ENCODE peak calls at places on chromosomes 16 and 17, in seven cellular contexts. One of them, this sample, is unnamed.
A peak's percentile ranks its signal among the peaks of the same experiment; 100 is the strongest.

GRCh38 chr16:72137380-72138063 is 34.4 kb downstream of the PMFBP1 start:
- DNase-seq in AG04449: no peak
- DNase-seq in upper lobe of right lung: peak; percentile 44
- DNase-seq in AG10803: no peak
- DNase-seq in foreskin fibroblast: no peak
- DNase-seq in activated CD8-positive, alpha-beta T cell treated with anti-CD3 and anti-CD28 coated beads for 36 hours: no peak
- DNase-seq in mesothelial cell of epicardium: no peak
- DNase-seq in this sample: no peak

GRCh38 chr17:56629450-56630187 is 36.1 kb downstream of the NOG start:
- DNase-seq in AG10803: peak; percentile 42
- DNase-seq in activated CD8-positive, alpha-beta T cell treated with anti-CD3 and anti-CD28 coated beads for 36 hours: peak; percentile 32
- DNase-seq in mesothelial cell of epicardium: no peak
- DNase-seq in AG04449: no peak
- DNase-seq in foreskin fibroblast: peak; percentile 30
- DNase-seq in upper lobe of right lung: no peak
- DNase-seq in this sample: no peak

GRCh38 chr17:59890720-59891119 is 2.0 kb downstream of the TUBD1 start:
- DNase-seq in upper lobe of right lung: no peak
- DNase-seq in AG10803: peak; percentile 43
- DNase-seq in foreskin fibroblast: peak; percentile 76
- DNase-seq in AG04449: no peak
- DNase-seq in mesothelial cell of epicardium: no peak
- DNase-seq in activated CD8-positive, alpha-beta T cell treated with anti-CD3 and anti-CD28 coated beads for 36 hours: no peak
- DNase-seq in this sample: peak; percentile 12

GRCh38 chr17:82272495-82273326 is 789 bp downstream of the CSNK1D start:
- DNase-seq in mesothelial cell of epicardium: peak; percentile 36
- DNase-seq in AG04449: no peak
- DNase-seq in AG10803: no peak
- DNase-seq in foreskin fibroblast: peak; percentile 29
- DNase-seq in upper lobe of right lung: peak; percentile 81
- DNase-seq in activated CD8-positive, alpha-beta T cell treated with anti-CD3 and anti-CD28 coated beads for 36 hours: peak; percentile 58
- DNase-seq in this sample: no peak

GRCh38 chr16:239948-240277 is 5.3 kb downstream of the FAM234A start:
- DNase-seq in activated CD8-positive, alpha-beta T cell treated with anti-CD3 and anti-CD28 coated beads for 36 hours: no peak
- DNase-seq in mesothelial cell of epicardium: no peak
- DNase-seq in upper lobe of right lung: no peak
- DNase-seq in foreskin fibroblast: peak; percentile 59
- DNase-seq in AG04449: no peak
- DNase-seq in AG10803: peak; percentile 34
- DNase-seq in this sample: no peak

GRCh38 chr17:3030096-3030495 is 33.3 kb downstream of the OR1D5 start:
- DNase-seq in AG04449: no peak
- DNase-seq in upper lobe of right lung: no peak
- DNase-seq in foreskin fibroblast: peak; percentile 90
- DNase-seq in AG10803: peak; percentile 53
- DNase-seq in mesothelial cell of epicardium: no peak
- DNase-seq in activated CD8-positive, alpha-beta T cell treated with anti-CD3 and anti-CD28 coated beads for 36 hours: no peak
- DNase-seq in this sample: peak; percentile 86

GRCh38 chr17:9645858-9646555 is 690 bp downstream of the USP43 start:
- DNase-seq in AG04449: no peak
- DNase-seq in foreskin fibroblast: peak; percentile 43
- DNase-seq in activated CD8-positive, alpha-beta T cell treated with anti-CD3 and anti-CD28 coated beads for 36 hours: peak; percentile 41
- DNase-seq in upper lobe of right lung: peak; percentile 89
- DNase-seq in AG10803: no peak
- DNase-seq in mesothelial cell of epicardium: no peak
- DNase-seq in this sample: peak; percentile 66

GRCh38 chr17:80124351-80124981 is 22.5 kb downstream of the EIF4A3 start:
- DNase-seq in upper lobe of right lung: no peak
- DNase-seq in mesothelial cell of epicardium: no peak
- DNase-seq in foreskin fibroblast: peak; percentile 65
- DNase-seq in AG04449: no peak
- DNase-seq in activated CD8-positive, alpha-beta T cell treated with anti-CD3 and anti-CD28 coated beads for 36 hours: no peak
- DNase-seq in AG10803: peak; percentile 62
- DNase-seq in this sample: peak; percentile 5

GRCh38 chr16:46743232-46743719 is 4.9 kb downstream of the MYLK3 start:
- DNase-seq in mesothelial cell of epicardium: no peak
- DNase-seq in activated CD8-positive, alpha-beta T cell treated with anti-CD3 and anti-CD28 coated beads for 36 hours: peak; percentile 7
- DNase-seq in upper lobe of right lung: peak; percentile 55
- DNase-seq in foreskin fibroblast: peak; percentile 32
- DNase-seq in AG10803: peak; percentile 63
- DNase-seq in AG04449: no peak
- DNase-seq in this sample: no peak

GRCh38 chr16:10558746-10559641 is 21.4 kb downstream of the EMP2 start:
- DNase-seq in foreskin fibroblast: peak; percentile 82
- DNase-seq in mesothelial cell of epicardium: no peak
- DNase-seq in upper lobe of right lung: peak; percentile 72
- DNase-seq in activated CD8-positive, alpha-beta T cell treated with anti-CD3 and anti-CD28 coated beads for 36 hours: no peak
- DNase-seq in AG10803: peak; percentile 77
- DNase-seq in AG04449: no peak
- DNase-seq in this sample: peak; percentile 59

GRCh38 chr16:86821933-86822332 is 243.6 kb downstream of the FOXL1 start:
- DNase-seq in AG04449: no peak
- DNase-seq in upper lobe of right lung: no peak
- DNase-seq in AG10803: no peak
- DNase-seq in foreskin fibroblast: no peak
- DNase-seq in mesothelial cell of epicardium: no peak
- DNase-seq in activated CD8-positive, alpha-beta T cell treated with anti-CD3 and anti-CD28 coated beads for 36 hours: no peak
- DNase-seq in this sample: peak; percentile 42

GRCh38 chr17:40190197-40191021 is 13.1 kb downstream of the RAPGEFL1 start:
- DNase-seq in AG04449: no peak
- DNase-seq in upper lobe of right lung: no peak
- DNase-seq in mesothelial cell of epicardium: no peak
- DNase-seq in AG10803: no peak
- DNase-seq in foreskin fibroblast: peak; percentile 38
- DNase-seq in activated CD8-positive, alpha-beta T cell treated with anti-CD3 and anti-CD28 coated beads for 36 hours: peak; percentile 54
- DNase-seq in this sample: no peak
- TF ChIP-seq CTCF in AG04449: peak; percentile 56
- TF ChIP-seq CTCF in upper lobe of right lung: peak; percentile 10
- TF ChIP-seq CTCF in mesothelial cell of epicardium: peak; percentile 26
- TF ChIP-seq CTCF in AG10803: peak; percentile 41
- TF ChIP-seq CTCF in foreskin fibroblast: peak; percentile 29
- TF ChIP-seq CTCF in activated CD8-positive, alpha-beta T cell treated with anti-CD3 and anti-CD28 coated beads for 36 hours: peak; percentile 68
- TF ChIP-seq CTCF in this sample: no peak

DNA sequence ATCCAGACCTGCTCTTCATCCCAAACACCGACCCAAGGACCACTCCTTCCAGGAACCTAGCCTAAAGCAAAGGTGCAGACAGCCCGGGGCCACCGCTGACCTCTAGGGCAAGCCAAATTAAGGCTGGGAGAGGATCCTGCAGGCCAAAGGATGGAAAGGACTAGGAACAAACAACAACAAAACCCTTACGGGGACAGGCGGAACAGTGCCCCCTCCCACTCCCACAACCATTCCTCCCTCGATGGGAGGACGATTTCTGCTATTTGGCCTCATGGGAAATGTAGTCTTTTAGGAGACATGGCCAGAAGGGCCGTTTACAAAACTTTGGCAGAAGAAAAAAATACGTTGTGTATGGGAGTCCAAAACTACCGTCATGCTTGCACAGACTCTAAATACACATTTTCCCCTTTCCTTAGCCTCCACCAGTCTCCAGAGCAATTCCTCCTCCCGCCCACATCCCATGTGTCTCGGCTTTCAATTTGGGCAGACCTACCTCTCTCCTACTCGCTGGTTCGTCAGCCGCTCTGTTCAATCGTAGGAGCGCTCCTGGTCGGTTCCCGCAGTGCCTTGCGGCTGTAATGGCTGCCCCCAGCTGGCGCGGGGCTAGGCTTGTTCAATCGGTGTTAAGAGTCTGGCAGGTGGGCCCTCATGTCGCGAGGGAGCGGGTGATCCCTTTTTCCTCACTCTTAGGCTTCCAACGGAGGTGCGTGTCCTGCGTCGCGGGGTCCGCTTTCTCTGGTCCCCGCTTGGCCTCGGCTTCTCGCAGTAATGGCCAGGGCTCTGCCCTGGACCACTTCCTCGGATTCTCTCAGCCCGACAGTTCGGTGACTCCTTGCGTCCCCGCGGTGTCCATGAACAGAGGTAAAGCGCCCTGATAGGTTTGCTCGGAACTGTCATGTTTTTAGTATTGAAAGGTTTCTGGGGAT is at the start of gene ERAL1:
- DNase-seq in mesothelial cell of epicardium: peak; percentile 64
- DNase-seq in activated CD8-positive, alpha-beta T cell treated with anti-CD3 and anti-CD28 coated beads for 36 hours: peak; percentile 93
- DNase-seq in foreskin fibroblast: peak; percentile 95
- DNase-seq in upper lobe of right lung: peak; percentile 91
- DNase-seq in AG04449: peak; percentile 36
- DNase-seq in AG10803: peak; percentile 82
- DNase-seq in this sample: peak; percentile 93
- TF ChIP-seq CTCF in mesothelial cell of epicardium: no peak
- TF ChIP-seq CTCF in activated CD8-positive, alpha-beta T cell treated with anti-CD3 and anti-CD28 coated beads for 36 hours: no peak
- TF ChIP-seq CTCF in foreskin fibroblast: no peak
- TF ChIP-seq CTCF in upper lobe of right lung: no peak
- TF ChIP-seq CTCF in AG04449: peak; percentile 19
- TF ChIP-seq CTCF in AG10803: no peak
- TF ChIP-seq CTCF in this sample: no peak

DNA sequence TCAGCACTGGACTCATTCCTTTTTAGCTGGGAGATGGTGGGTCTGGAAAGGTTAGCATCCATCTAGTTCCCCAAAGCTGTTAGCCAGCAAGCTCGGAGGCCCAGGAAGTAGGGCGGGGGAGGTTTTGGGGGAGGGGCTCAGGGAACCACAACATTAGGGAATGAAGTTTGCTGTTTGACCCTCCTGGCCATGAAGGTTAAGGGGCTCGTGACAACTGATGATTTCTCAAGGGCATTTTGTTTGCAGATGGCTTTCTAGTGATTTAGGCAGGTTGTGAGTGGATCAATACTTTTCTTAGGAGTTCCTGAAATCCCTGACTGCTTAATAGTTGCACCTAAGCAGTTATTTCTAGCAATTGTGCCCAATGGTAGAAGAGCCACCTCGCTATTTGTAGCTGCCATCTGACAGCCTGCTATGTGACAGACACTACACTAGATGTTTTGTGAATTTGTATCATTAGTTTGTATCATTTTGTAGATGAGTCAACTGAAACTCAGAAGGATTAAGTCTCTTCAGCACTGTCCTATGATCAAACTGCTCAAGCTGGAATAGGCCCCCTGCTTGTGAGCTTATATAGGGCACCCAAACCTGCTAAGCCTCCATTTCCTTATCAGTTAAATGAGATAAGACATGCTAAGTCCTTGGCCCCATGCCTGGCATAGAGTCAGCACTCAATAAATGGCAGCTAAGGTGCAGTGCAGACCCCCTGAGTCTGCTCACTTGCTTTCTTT is 146.4 kb downstream of the IRX3 start:
- DNase-seq in foreskin fibroblast: no peak
- DNase-seq in upper lobe of right lung: no peak
- DNase-seq in AG04449: no peak
- DNase-seq in activated CD8-positive, alpha-beta T cell treated with anti-CD3 and anti-CD28 coated beads for 36 hours: no peak
- DNase-seq in mesothelial cell of epicardium: no peak
- DNase-seq in AG10803: no peak
- DNase-seq in this sample: no peak
- TF ChIP-seq CTCF in foreskin fibroblast: no peak
- TF ChIP-seq CTCF in upper lobe of right lung: no peak
- TF ChIP-seq CTCF in AG04449: no peak
- TF ChIP-seq CTCF in activated CD8-positive, alpha-beta T cell treated with anti-CD3 and anti-CD28 coated beads for 36 hours: no peak
- TF ChIP-seq CTCF in mesothelial cell of epicardium: no peak
- TF ChIP-seq CTCF in AG10803: no peak
- TF ChIP-seq CTCF in this sample: no peak

GRCh38 chr16:61780161-61780560 is 256.1 kb downstream of the CDH8 start:
- DNase-seq in AG04449: no peak
- DNase-seq in upper lobe of right lung: no peak
- DNase-seq in mesothelial cell of epicardium: no peak
- DNase-seq in AG10803: no peak
- DNase-seq in foreskin fibroblast: no peak
- DNase-seq in activated CD8-positive, alpha-beta T cell treated with anti-CD3 and anti-CD28 coated beads for 36 hours: no peak
- DNase-seq in this sample: no peak
- TF ChIP-seq CTCF in AG04449: no peak
- TF ChIP-seq CTCF in upper lobe of right lung: no peak
- TF ChIP-seq CTCF in mesothelial cell of epicardium: no peak
- TF ChIP-seq CTCF in AG10803: no peak
- TF ChIP-seq CTCF in foreskin fibroblast: no peak
- TF ChIP-seq CTCF in activated CD8-positive, alpha-beta T cell treated with anti-CD3 and anti-CD28 coated beads for 36 hours: no peak
- TF ChIP-seq CTCF in this sample: no peak

GRCh38 chr17:72603346-72604242 is 482.8 kb downstream of the SOX9 start:
- DNase-seq in AG10803: peak; percentile 54
- DNase-seq in activated CD8-positive, alpha-beta T cell treated with anti-CD3 and anti-CD28 coated beads for 36 hours: no peak
- DNase-seq in upper lobe of right lung: no peak
- DNase-seq in foreskin fibroblast: peak; percentile 45
- DNase-seq in AG04449: peak; percentile 63
- DNase-seq in mesothelial cell of epicardium: no peak
- DNase-seq in this sample: peak; percentile 47

GRCh38 chr17:72600934-72601333 is 480.1 kb downstream of the SOX9 start:
- DNase-seq in AG04449: peak; percentile 67
- DNase-seq in foreskin fibroblast: peak; percentile 45
- DNase-seq in mesothelial cell of epicardium: no peak
- DNase-seq in upper lobe of right lung: no peak
- DNase-seq in AG10803: peak; percentile 76
- DNase-seq in activated CD8-positive, alpha-beta T cell treated with anti-CD3 and anti-CD28 coated beads for 36 hours: no peak
- DNase-seq in this sample: no peak

GRCh38 chr17:72604518-72604917 is 483.7 kb downstream of the SOX9 start:
- DNase-seq in foreskin fibroblast: no peak
- DNase-seq in AG04449: no peak
- DNase-seq in AG10803: no peak
- DNase-seq in upper lobe of right lung: no peak
- DNase-seq in mesothelial cell of epicardium: no peak
- DNase-seq in activated CD8-positive, alpha-beta T cell treated with anti-CD3 and anti-CD28 coated beads for 36 hours: no peak
- DNase-seq in this sample: no peak

GRCh38 chr17:72605543-72605942 is 484.7 kb downstream of the SOX9 start:
- DNase-seq in mesothelial cell of epicardium: no peak
- DNase-seq in AG04449: no peak
- DNase-seq in upper lobe of right lung: no peak
- DNase-seq in AG10803: no peak
- DNase-seq in activated CD8-positive, alpha-beta T cell treated with anti-CD3 and anti-CD28 coated beads for 36 hours: no peak
- DNase-seq in foreskin fibroblast: no peak
- DNase-seq in this sample: no peak

GRCh38 chr17:72602517-72603345 is 481.9 kb downstream of the SOX9 start:
- DNase-seq in foreskin fibroblast: peak; percentile 70
- DNase-seq in activated CD8-positive, alpha-beta T cell treated with anti-CD3 and anti-CD28 coated beads for 36 hours: no peak
- DNase-seq in mesothelial cell of epicardium: no peak
- DNase-seq in AG10803: peak; percentile 67
- DNase-seq in upper lobe of right lung: no peak
- DNase-seq in AG04449: peak; percentile 65
- DNase-seq in this sample: peak; percentile 91
- TF ChIP-seq CTCF in foreskin fibroblast: peak; percentile 27
- TF ChIP-seq CTCF in activated CD8-positive, alpha-beta T cell treated with anti-CD3 and anti-CD28 coated beads for 36 hours: no peak
- TF ChIP-seq CTCF in mesothelial cell of epicardium: no peak
- TF ChIP-seq CTCF in AG10803: peak; percentile 46
- TF ChIP-seq CTCF in upper lobe of right lung: no peak
- TF ChIP-seq CTCF in AG04449: peak; percentile 25
- TF ChIP-seq CTCF in this sample: peak; percentile 36